ENCODE peak calls at places on chromosomes 5 and 9, in six cellular contexts. One of them, this sample, is unnamed.

GRCh38 chr9:34797367-34797766 is 87.4 kb upstream of the CCL21 start:
- DNase-seq in NCI-H460: no peak
- DNase-seq in fibroblast of mammary gland: no peak
- DNase-seq in tibial nerve: no peak
- DNase-seq in activated CD8-positive, alpha-beta memory T cell treated with anti-CD3 and anti-CD28 coated beads for 1 hour: no peak
- DNase-seq in stimulated activated CD8-positive, alpha-beta memory T cell treated with anti-CD3 and anti-CD28 coated beads, Interleukin-4, amount 100 ng/mL, for 24 hours: no peak
- DNase-seq in this sample: no peak

GRCh38 chr5:80238778-80239679 is 16.8 kb downstream of the SERINC5 start:
- DNase-seq in activated CD8-positive, alpha-beta memory T cell treated with anti-CD3 and anti-CD28 coated beads for 1 hour: no peak
- DNase-seq in tibial nerve: peak
- DNase-seq in NCI-H460: no peak
- DNase-seq in stimulated activated CD8-positive, alpha-beta memory T cell treated with anti-CD3 and anti-CD28 coated beads, Interleukin-4, amount 100 ng/mL, for 24 hours: no peak
- DNase-seq in fibroblast of mammary gland: peak
- DNase-seq in this sample: peak

GRCh38 chr9:112970939-112971338 is 41.1 kb downstream of the ZNF883 start:
- DNase-seq in tibial nerve: no peak
- DNase-seq in NCI-H460: no peak
- DNase-seq in fibroblast of mammary gland: peak
- DNase-seq in activated CD8-positive, alpha-beta memory T cell treated with anti-CD3 and anti-CD28 coated beads for 1 hour: no peak
- DNase-seq in stimulated activated CD8-positive, alpha-beta memory T cell treated with anti-CD3 and anti-CD28 coated beads, Interleukin-4, amount 100 ng/mL, for 24 hours: no peak
- DNase-seq in this sample: no peak

GRCh38 chr9:132031869-132032583 is 47.6 kb downstream of the MED27 start:
- DNase-seq in tibial nerve: no peak
- DNase-seq in activated CD8-positive, alpha-beta memory T cell treated with anti-CD3 and anti-CD28 coated beads for 1 hour: no peak
- DNase-seq in stimulated activated CD8-positive, alpha-beta memory T cell treated with anti-CD3 and anti-CD28 coated beads, Interleukin-4, amount 100 ng/mL, for 24 hours: no peak
- DNase-seq in NCI-H460: no peak
- DNase-seq in fibroblast of mammary gland: no peak
- DNase-seq in this sample: no peak

GRCh38 chr9:76249309-76249708 is 144.9 kb downstream of the RFK start:
- DNase-seq in NCI-H460: no peak
- DNase-seq in fibroblast of mammary gland: no peak
- DNase-seq in tibial nerve: no peak
- DNase-seq in activated CD8-positive, alpha-beta memory T cell treated with anti-CD3 and anti-CD28 coated beads for 1 hour: no peak
- DNase-seq in stimulated activated CD8-positive, alpha-beta memory T cell treated with anti-CD3 and anti-CD28 coated beads, Interleukin-4, amount 100 ng/mL, for 24 hours: no peak
- DNase-seq in this sample: no peak

GRCh38 chr9:122168356-122168755 is 8.6 kb downstream of the MORN5 start:
- DNase-seq in NCI-H460: no peak
- DNase-seq in tibial nerve: no peak
- DNase-seq in fibroblast of mammary gland: peak
- DNase-seq in activated CD8-positive, alpha-beta memory T cell treated with anti-CD3 and anti-CD28 coated beads for 1 hour: no peak
- DNase-seq in stimulated activated CD8-positive, alpha-beta memory T cell treated with anti-CD3 and anti-CD28 coated beads, Interleukin-4, amount 100 ng/mL, for 24 hours: no peak
- DNase-seq in this sample: no peak

GRCh38 chr5:104793452-104794120 is 1231.0 kb upstream of the NUDT12 start:
- DNase-seq in fibroblast of mammary gland: no peak
- DNase-seq in activated CD8-positive, alpha-beta memory T cell treated with anti-CD3 and anti-CD28 coated beads for 1 hour: no peak
- DNase-seq in stimulated activated CD8-positive, alpha-beta memory T cell treated with anti-CD3 and anti-CD28 coated beads, Interleukin-4, amount 100 ng/mL, for 24 hours: no peak
- DNase-seq in NCI-H460: no peak
- DNase-seq in tibial nerve: no peak
- DNase-seq in this sample: no peak

GRCh38 chr9:133404440-133405002 is 13.3 kb downstream of the REXO4 start:
- DNase-seq in tibial nerve: no peak
- DNase-seq in NCI-H460: no peak
- DNase-seq in fibroblast of mammary gland: no peak
- DNase-seq in activated CD8-positive, alpha-beta memory T cell treated with anti-CD3 and anti-CD28 coated beads for 1 hour: no peak
- DNase-seq in stimulated activated CD8-positive, alpha-beta memory T cell treated with anti-CD3 and anti-CD28 coated beads, Interleukin-4, amount 100 ng/mL, for 24 hours: no peak
- DNase-seq in this sample: no peak

GRCh38 chr9:116327702-116328440 is 174.3 kb downstream of the PAPPA start:
- DNase-seq in fibroblast of mammary gland: no peak
- DNase-seq in activated CD8-positive, alpha-beta memory T cell treated with anti-CD3 and anti-CD28 coated beads for 1 hour: no peak
- DNase-seq in NCI-H460: no peak
- DNase-seq in stimulated activated CD8-positive, alpha-beta memory T cell treated with anti-CD3 and anti-CD28 coated beads, Interleukin-4, amount 100 ng/mL, for 24 hours: no peak
- DNase-seq in tibial nerve: no peak
- DNase-seq in this sample: no peak

GRCh38 chr9:89919171-89919681 is 314.4 kb downstream of the GADD45G start:
- DNase-seq in stimulated activated CD8-positive, alpha-beta memory T cell treated with anti-CD3 and anti-CD28 coated beads, Interleukin-4, amount 100 ng/mL, for 24 hours: no peak
- DNase-seq in tibial nerve: no peak
- DNase-seq in fibroblast of mammary gland: no peak
- DNase-seq in NCI-H460: no peak
- DNase-seq in activated CD8-positive, alpha-beta memory T cell treated with anti-CD3 and anti-CD28 coated beads for 1 hour: no peak
- DNase-seq in this sample: peak

GRCh38 chr9:81519816-81520215 is 169.5 kb downstream of the TLE1 start:
- DNase-seq in activated CD8-positive, alpha-beta memory T cell treated with anti-CD3 and anti-CD28 coated beads for 1 hour: no peak
- DNase-seq in stimulated activated CD8-positive, alpha-beta memory T cell treated with anti-CD3 and anti-CD28 coated beads, Interleukin-4, amount 100 ng/mL, for 24 hours: no peak
- DNase-seq in NCI-H460: no peak
- DNase-seq in tibial nerve: no peak
- DNase-seq in fibroblast of mammary gland: no peak
- DNase-seq in this sample: no peak

GRCh38 chr9:117136461-117136860 is 278.4 kb downstream of the ASTN2 start:
- DNase-seq in fibroblast of mammary gland: no peak
- DNase-seq in stimulated activated CD8-positive, alpha-beta memory T cell treated with anti-CD3 and anti-CD28 coated beads, Interleukin-4, amount 100 ng/mL, for 24 hours: no peak
- DNase-seq in tibial nerve: no peak
- DNase-seq in NCI-H460: no peak
- DNase-seq in activated CD8-positive, alpha-beta memory T cell treated with anti-CD3 and anti-CD28 coated beads for 1 hour: no peak
- DNase-seq in this sample: no peak

GRCh38 chr5:18281947-18282557 is 647.8 kb downstream of the TAF11L14 start:
- DNase-seq in activated CD8-positive, alpha-beta memory T cell treated with anti-CD3 and anti-CD28 coated beads for 1 hour: no peak
- DNase-seq in NCI-H460: peak
- DNase-seq in fibroblast of mammary gland: peak
- DNase-seq in tibial nerve: no peak
- DNase-seq in stimulated activated CD8-positive, alpha-beta memory T cell treated with anti-CD3 and anti-CD28 coated beads, Interleukin-4, amount 100 ng/mL, for 24 hours: no peak
- DNase-seq in this sample: no peak